ENCODE peak calls at places on chromosomes 16 and 17, in six cellular contexts. A is NCI-H1092 treated with DMSO at 0.1 percent for 48 hours; P is activated naive CD8-positive, alpha-beta T cell treated with anti-CD3 and anti-CD28 coated beads for 36 hours; Z is non-pigmented ciliary epithelial cell; V is heart left ventricle; B is effector memory CD4-positive, alpha-beta T cell. E is an unnamed sample.

GRCh38 chr16:1807626-1808025 is 14.1 kb upstream of the IGFALS start:
- DNase-seq in B (no peak), A (no peak), V (no peak), P (no peak), Z (no peak), E (no peak)

GRCh38 chr16:23131036-23131435 is 18.2 kb downstream of the USP31 start:
- DNase-seq in Z (no peak), B (no peak), A (no peak), V (no peak), P (no peak), E (no peak)

GRCh38 chr16:27083861-27084261 is 17.1 kb downstream of the C16orf82 start:
- DNase-seq in B (no peak), V (peak), Z (no peak), P (no peak), A (no peak), E (no peak)

GRCh38 chr17:13104576-13104975 is 86.7 kb upstream of the ELAC2 start:
- DNase-seq in P (no peak), V (no peak), A (no peak), Z (no peak), B (no peak), E (no peak)

GRCh38 chr17:11744696-11745095 is 146.4 kb downstream of the DNAH9 start:
- DNase-seq in A (no peak), V (no peak), B (no peak), P (no peak), Z (no peak), E (no peak)

GRCh38 chr16:27550582-27550920 is 607 bp downstream of the KATNIP start:
- DNase-seq in A (no peak), V (no peak), B (no peak), P (no peak), Z (no peak), E (no peak)

GRCh38 chr16:56781565-56781964 is 51.6 kb downstream of the NUP93 start:
- DNase-seq in V (no peak), Z (no peak), B (no peak), P (no peak), A (no peak), E (no peak)

GRCh38 chr16:20799599-20799998 is 6.7 kb downstream of the ERI2 start:
- DNase-seq in A (no peak), B (no peak), P (no peak), Z (no peak), V (no peak), E (no peak)

GRCh38 chr17:29386760-29387159 is 3.4 kb upstream of the TAOK1 start:
- DNase-seq in A (no peak), B (no peak), P (no peak), V (no peak), Z (no peak), E (no peak)

GRCh38 chr16:86960266-86960665 is 356.9 kb downstream of the C16orf95 start:
- DNase-seq in P (no peak), Z (no peak), B (no peak), A (no peak), V (no peak), E (no peak)

GRCh38 chr17:10771142-10771541 is 32.8 kb downstream of the TMEM238L start:
- DNase-seq in A (no peak), Z (no peak), V (no peak), P (no peak), B (no peak), E (no peak)

GRCh38 chr16:71600822-71601221 is 23.9 kb upstream of the TAT start:
- DNase-seq in P (no peak), A (no peak), B (no peak), Z (no peak), V (no peak), E (no peak)

GRCh38 chr16:71421911-71422310 is 19.9 kb downstream of the TLE7 start:
- DNase-seq in Z (no peak), P (peak), V (no peak), A (no peak), B (no peak), E (no peak)

GRCh38 chr17:258906-259305 is 77.5 kb upstream of the DOC2B start:
- DNase-seq in A (no peak), P (no peak), B (no peak), Z (no peak), V (peak), E (no peak)

GRCh38 chr17:32523827-32524552 is 37.2 kb downstream of the CDK5R1 start:
- DNase-seq in B (no peak), Z (no peak), P (peak), A (no peak), V (no peak), E (no peak)

GRCh38 chr17:72205357-72205756 is 84.5 kb downstream of the SOX9 start:
- DNase-seq in B (no peak), Z (no peak), V (no peak), A (no peak), P (no peak), E (no peak)